ENCODE peak calls at places on chromosomes 4 and X, in seven cellular contexts. J is Ammon's horn; T is cardiac muscle cell; O is stimulated activated CD4-positive, alpha-beta T cell treated with anti-CD3 and anti-CD28 coated beads, TNF-alpha, amount 100 ng/mL, for 4 hours; H is mucosa of gallbladder; B is choroid plexus epithelial cell; G is left lung. F is an unnamed sample.

GRCh38 chr4:185213829-185214228 is 4.4 kb downstream of the SNX25 start:
- DNase-seq in J (no peak), T (no peak), O (no peak), H (no peak), B (no peak), G (no peak), F (no peak)

GRCh38 chrX:21524008-21524407 is 134.1 kb downstream of the KLHL34 start:
- DNase-seq in J (no peak), T (no peak), O (no peak), H (no peak), B (peak), G (no peak), F (no peak)

GRCh38 chr4:14856076-14856926 is 146.0 kb upstream of the CPEB2 start:
- DNase-seq in J (no peak), T (peak), O (peak), H (peak), B (peak), G (no peak), F (no peak)

GRCh38 chrX:68895339-68896250 is 66.8 kb downstream of the EFNB1 start:
- DNase-seq in J (peak), T (peak), O (no peak), H (peak), B (peak), G (no peak), F (no peak)

GRCh38 chrX:97685753-97686152 is 802.0 kb downstream of the RPA4 start:
- DNase-seq in J (peak), T (peak), O (no peak), H (no peak), B (peak), G (no peak), F (peak)

GRCh38 chrX:31124536-31124935 is 52.7 kb upstream of the FTHL17 start:
- DNase-seq in J (peak), T (no peak), O (no peak), H (no peak), B (no peak), G (no peak), F (no peak)

GRCh38 chrX:54494970-54495813 is 842 bp downstream of the FGD1 start:
- DNase-seq in J (no peak), T (peak), O (no peak), H (no peak), B (no peak), G (peak), F (peak)

GRCh38 chrX:153732406-153732805 is 7.8 kb downstream of the ABCD1 start:
- DNase-seq in J (no peak), T (no peak), O (no peak), H (no peak), B (no peak), G (no peak), F (no peak)

GRCh38 chr4:127162741-127163140 is 470.0 kb upstream of the INTU start:
- DNase-seq in J (no peak), T (peak), O (no peak), H (no peak), B (peak), G (no peak), F (no peak)